ENCODE peak calls at places on chromosomes 12 and 14, in seven cellular contexts. U is esophagus muscularis mucosa; X is tibial artery; J is pancreas; L is body of pancreas; N is cardiac muscle cell; S is CD8-positive, alpha-beta T cell. D is an unnamed sample.
A peak's percentile ranks its signal among the peaks of the same experiment; 100 is the strongest.

GRCh38 chr12:127145929-127146789 is 1120.8 kb upstream of the TMEM132C start:
- DNase-seq in U (peak; percentile 90), X (no peak), J (peak; percentile 59), L (peak; percentile 74), N (peak; percentile 57), S (peak; percentile 83), D (peak; percentile 68)

GRCh38 chr12:116492703-116493324 is 66.4 kb upstream of the MAP1LC3B2 start:
- DNase-seq in U (no peak), X (no peak), J (no peak), L (no peak), N (peak; percentile 62), S (no peak), D (no peak)

GRCh38 chr12:19220861-19221466 is 91.4 kb downstream of the PLEKHA5 start:
- DNase-seq in U (no peak), X (no peak), J (no peak), L (no peak), N (peak; percentile 59), S (no peak), D (no peak)

GRCh38 chr12:39616251-39616650 is 3.4 kb downstream of the ABCD2 start:
- DNase-seq in U (no peak), X (no peak), J (no peak), L (no peak), N (no peak), S (no peak), D (no peak)

GRCh38 chr12:591571-592505 is 71.4 kb downstream of the NINJ2 start:
- DNase-seq in U (no peak), X (no peak), J (peak; percentile 79), L (peak; percentile 84), N (no peak), S (no peak), D (no peak)

GRCh38 chr14:98198385-98198784 is 1073.6 kb downstream of the BCL11B start:
- DNase-seq in U (no peak), X (no peak), J (no peak), L (peak; percentile 16), N (no peak), S (peak; percentile 47), D (no peak)

GRCh38 chr12:72025524-72025923 is 86.9 kb downstream of the TPH2 start:
- DNase-seq in U (no peak), X (no peak), J (no peak), L (no peak), N (no peak), S (no peak), D (no peak)

GRCh38 chr12:52435659-52435999 is 1.5 kb upstream of the KRT75 start:
- DNase-seq in U (no peak), X (no peak), J (no peak), L (no peak), N (no peak), S (no peak), D (no peak)

GRCh38 chr12:119547016-119547415 is 46.6 kb upstream of the TMEM233 start:
- DNase-seq in U (no peak), X (no peak), J (no peak), L (no peak), N (no peak), S (no peak), D (no peak)

GRCh38 chr12:4518106-4518728 is 20.5 kb upstream of the RAD51AP1 start:
- DNase-seq in U (no peak), X (no peak), J (no peak), L (no peak), N (peak; percentile 56), S (no peak), D (no peak)

GRCh38 chr12:6928703-6929407 is 1.1 kb downstream of the ATN1 start:
- DNase-seq in U (no peak), X (no peak), J (no peak), L (no peak), N (no peak), S (no peak), D (no peak)

GRCh38 chr12:23108957-23109356 is 484.0 kb downstream of the ETNK1 start:
- DNase-seq in U (no peak), X (no peak), J (no peak), L (no peak), N (no peak), S (no peak), D (no peak)

GRCh38 chr14:49621114-49621881 is 699 bp downstream of the MGAT2 start:
- DNase-seq in U (peak; percentile 93), X (peak; percentile 87), J (peak; percentile 64), L (peak; percentile 59), N (peak; percentile 65), S (no peak), D (peak; percentile 70)

GRCh38 chr14:23447634-23448353 is 12.3 kb upstream of the MYH7 start:
- DNase-seq in U (no peak), X (no peak), J (peak; percentile 40), L (peak; percentile 45), N (no peak), S (no peak), D (no peak)

GRCh38 chr12:47767197-47767724 is 5.8 kb upstream of the SLC48A1 start:
- DNase-seq in U (no peak), X (no peak), J (peak; percentile 67), L (peak; percentile 79), N (peak; percentile 57), S (peak; percentile 74), D (peak; percentile 67)

GRCh38 chr12:42749239-42749638 is 159.7 kb upstream of the PRICKLE1 start:
- DNase-seq in U (no peak), X (no peak), J (no peak), L (no peak), N (no peak), S (no peak), D (no peak)

GRCh38 chr14:57583396-57583795 is 89.7 kb upstream of the CCDC198 start:
- DNase-seq in U (no peak), X (no peak), J (no peak), L (no peak), N (no peak), S (no peak), D (no peak)

GRCh38 chr14:71296184-71296583 is 388.9 kb downstream of the PCNX1 start:
- DNase-seq in U (no peak), X (no peak), J (no peak), L (no peak), N (no peak), S (no peak), D (no peak)

GRCh38 chr12:45329238-45329637 is 113.3 kb downstream of the ANO6 start:
- DNase-seq in U (no peak), X (no peak), J (no peak), L (no peak), N (peak; percentile 50), S (no peak), D (no peak)

GRCh38 chr14:50254248-50254647 is 22.9 kb upstream of the SOS2 start:
- DNase-seq in U (no peak), X (no peak), J (no peak), L (no peak), N (no peak), S (no peak), D (no peak)

GRCh38 chr12:104154806-104155205 is 16.8 kb upstream of the NFYB start:
- DNase-seq in U (no peak), X (no peak), J (no peak), L (no peak), N (no peak), S (no peak), D (no peak)

GRCh38 chr14:35414365-35414764 is 9.8 kb upstream of the NFKBIA start:
- DNase-seq in U (no peak), X (no peak), J (no peak), L (no peak), N (peak; percentile 64), S (no peak), D (no peak)

GRCh38 chr12:80100566-80100965 is 1.2 kb downstream of the OTOGL start:
- DNase-seq in U (no peak), X (no peak), J (no peak), L (no peak), N (no peak), S (no peak), D (no peak)

DNA sequence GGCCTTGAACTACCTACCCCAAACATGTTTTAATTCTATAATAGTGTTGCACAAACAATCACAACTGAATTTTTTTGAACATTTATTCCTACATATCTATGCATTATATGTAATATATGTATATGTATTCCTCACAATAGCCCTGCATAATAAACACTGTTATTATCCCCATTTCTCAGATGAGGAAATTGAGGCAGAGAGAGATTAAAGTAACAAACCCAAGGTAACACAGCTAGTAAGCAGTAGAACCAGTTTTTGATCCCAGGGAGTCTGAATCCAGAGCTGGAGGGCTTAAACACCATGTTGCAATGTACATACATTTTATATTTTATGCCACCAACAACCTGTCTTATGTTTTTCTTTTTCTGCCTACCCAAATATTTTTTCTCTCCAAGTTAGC is 26.5 kb upstream of the BMP4 start:
- DNase-seq in U (no peak), X (no peak), J (no peak), L (no peak), N (no peak), S (no peak), D (no peak)
- H3K4me1 ChIP-seq in U (no peaks in the 10 kb centered on the region), X (no peaks in the 10 kb centered on the region), J (no peaks in the 10 kb centered on the region), L (no peaks in the 10 kb centered on the region), N (peaks cover 21% of the 10 kb centered on the region), S (no peaks in the 10 kb centered on the region), D (no peaks in the 10 kb centered on the region)

DNA sequence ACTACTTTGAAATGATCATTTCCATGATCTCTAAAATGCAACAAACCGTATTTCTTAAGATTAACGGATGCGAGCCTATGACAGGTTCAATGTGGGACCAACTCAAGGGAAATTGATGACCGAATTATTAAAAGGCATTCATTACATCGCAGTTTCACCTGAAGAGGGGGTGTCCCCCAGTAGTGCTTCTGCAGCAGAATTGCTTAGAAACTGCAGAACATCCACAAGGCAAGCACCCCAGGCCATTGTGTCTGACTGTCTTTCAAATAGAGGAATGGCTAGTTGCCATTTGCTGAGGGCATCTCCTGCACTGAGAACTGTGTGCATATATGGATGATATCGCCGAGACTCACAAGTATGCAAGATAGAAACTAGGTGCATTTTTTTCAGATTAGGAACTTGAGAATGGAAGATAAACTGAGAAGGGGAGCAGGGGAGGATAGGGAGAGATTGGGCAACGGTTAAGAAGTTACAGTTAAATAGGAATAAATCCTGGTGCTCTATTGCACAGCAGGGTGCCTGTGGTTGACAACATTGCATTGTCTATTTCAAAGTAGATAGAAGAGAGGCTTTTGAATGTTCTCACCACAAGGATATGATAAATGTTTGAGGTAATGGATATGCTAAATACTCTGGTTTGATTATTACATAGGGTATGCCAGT is 234.3 kb upstream of the PLEKHG7 start:
- DNase-seq in U (no peak), X (no peak), J (no peak), L (no peak), N (no peak), S (no peak), D (no peak)
- H3K27ac ChIP-seq in U (no peak overlapping the region), X (no peak overlapping the region), J (no peak overlapping the region), L (no peak overlapping the region), N (peak overlapping the region; percentile 65), S (no peak overlapping the region), D (no peak overlapping the region)

GRCh38 chr12:54258286-54258685 is 21.6 kb downstream of the CBX5 start:
- DNase-seq in U (no peak), X (no peak), J (no peak), L (no peak), N (peak; percentile 54), S (no peak), D (no peak)
- H3K4me3 ChIP-seq in U (no peak overlapping the region), X (no peak overlapping the region), J (peak overlapping the region; percentile 57), L (no peak overlapping the region), N (peak overlapping the region; percentile 31), S (no peak overlapping the region), D (no peak overlapping the region)

DNA sequence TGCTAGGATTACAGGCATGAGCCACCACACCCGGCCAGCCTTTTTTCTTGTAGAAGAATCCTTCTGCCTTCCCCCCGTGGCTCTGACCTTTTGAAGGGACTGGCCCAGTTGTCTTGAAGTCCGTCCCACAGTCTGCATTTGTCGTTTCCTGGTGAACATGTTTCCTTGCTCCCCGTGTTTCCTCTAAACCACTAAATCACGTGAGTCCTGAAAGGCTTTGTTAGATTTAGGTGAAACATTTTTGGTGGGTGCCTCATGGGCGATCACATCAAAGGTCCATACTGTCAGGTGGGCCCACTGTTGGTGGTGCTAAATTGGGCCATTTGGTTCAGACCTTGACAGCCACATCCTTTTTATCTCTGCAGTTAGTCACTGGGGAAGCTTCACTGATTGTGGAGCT is 26.3 kb downstream of the MLXIP start:
- DNase-seq in U (no peak), X (no peak), J (no peak), L (no peak), N (no peak), S (no peak), D (no peak)
- H3K4me1 ChIP-seq in U (peaks cover 84% of the 10 kb centered on the region), X (no peaks in the 10 kb centered on the region), J (peaks cover 38% of the 10 kb centered on the region), L (peaks cover 92% of the 10 kb centered on the region), N (peaks cover 14% of the 10 kb centered on the region), S (peaks cover 82% of the 10 kb centered on the region), D (peaks cover 25% of the 10 kb centered on the region)

D was measured in lung.